ENCODE peak calls at places on chromosomes 11 and 22, in eight cellular contexts. N, I, C, U, O, K, Z and A are unnamed samples.

GRCh38 chr11:134783219-134783618 is 371.2 kb upstream of the B3GAT1 start:
- DNase-seq in N (no peak), I (no peak), C (no peak), U (no peak), O (no peak), K (no peak), Z (no peak), A (no peak)

GRCh38 chr22:38513063-38513462 is 7.0 kb upstream of the DDX17 start:
- DNase-seq in N (no peak), I (no peak), C (no peak), U (no peak), O (no peak), K (no peak), Z (no peak), A (peak; percentile 38)

GRCh38 chr11:116225784-116226410 is 546.9 kb downstream of the BUD13 start:
- DNase-seq in N (no peak), I (no peak), C (no peak), U (no peak), O (no peak), K (peak; percentile 17), Z (no peak), A (no peak)

GRCh38 chr11:60899021-60899936 is 7.1 kb downstream of the PRPF19 start:
- DNase-seq in N (no peak), I (no peak), C (no peak), U (no peak), O (no peak), K (peak; percentile 54), Z (peak; percentile 51), A (peak; percentile 71)

GRCh38 chr11:31821779-31822574 is 10.9 kb upstream of the PAX6 start:
- DNase-seq in N (no peak), I (no peak), C (no peak), U (no peak), O (no peak), K (no peak), Z (no peak), A (no peak)

GRCh38 chr11:35352107-35352888 is 67.1 kb downstream of the SLC1A2 start:
- DNase-seq in N (no peak), I (no peak), C (no peak), U (no peak), O (no peak), K (peak; percentile 84), Z (peak; percentile 73), A (no peak)

GRCh38 chr11:117175104-117175503 is 3.4 kb upstream of the SIDT2 start:
- DNase-seq in N (no peak), I (no peak), C (no peak), U (no peak), O (no peak), K (no peak), Z (no peak), A (no peak)

GRCh38 chr11:76205252-76206076 is 838 bp downstream of the WNT11 start:
- DNase-seq in N (no peak), I (no peak), C (no peak), U (no peak), O (no peak), K (no peak), Z (no peak), A (no peak)

GRCh38 chr11:2210366-2211112 is 38.9 kb upstream of the TH start:
- DNase-seq in N (no peak), I (no peak), C (no peak), U (no peak), O (no peak), K (no peak), Z (no peak), A (no peak)

GRCh38 chr22:36818010-36818642 is 1.3 kb upstream of the PVALB start:
- DNase-seq in N (no peak), I (no peak), C (peak; percentile 61), U (no peak), O (no peak), K (peak; percentile 6), Z (peak; percentile 11), A (no peak)

GRCh38 chr11:46977940-46978595 is 41.5 kb downstream of the CSTPP1 start:
- DNase-seq in N (no peak), I (no peak), C (no peak), U (no peak), O (no peak), K (peak; percentile 32), Z (peak; percentile 20), A (no peak)